ENCODE peak calls at places on chromosomes 12 and 14, in seven cellular contexts. T, H, V, Y, Z, C and K are unnamed samples.

GRCh38 chr12:112353389-112353788 is 28.8 kb downstream of the HECTD4 start:
- DNase-seq in T (no peak), H (no peak), V (no peak), Y (no peak), Z (peak; percentile 10), C (peak; percentile 29), K (no peak)

GRCh38 chr12:46567667-46568066 is 195.1 kb upstream of the SLC38A2 start:
- DNase-seq in T (no peak), H (no peak), V (no peak), Y (no peak), Z (no peak), C (no peak), K (no peak)

GRCh38 chr12:92294676-92295440 is 149.2 kb upstream of the BTG1 start:
- DNase-seq in T (no peak), H (no peak), V (no peak), Y (no peak), Z (peak; percentile 9), C (peak; percentile 17), K (no peak)

GRCh38 chr12:128671528-128672042 is 152.2 kb downstream of the SLC15A4 start:
- DNase-seq in T (no peak), H (no peak), V (no peak), Y (no peak), Z (no peak), C (no peak), K (no peak)

GRCh38 chr12:127681151-127681754 is 585.7 kb upstream of the TMEM132C start:
- DNase-seq in T (no peak), H (no peak), V (no peak), Y (no peak), Z (no peak), C (peak; percentile 18), K (no peak)

GRCh38 chr14:31977001-31977556 is 100.0 kb upstream of the ARHGAP5 start:
- DNase-seq in T (no peak), H (no peak), V (no peak), Y (no peak), Z (no peak), C (no peak), K (no peak)

GRCh38 chr12:110348431-110349059 is 55.0 kb downstream of the ANAPC7 start:
- DNase-seq in T (no peak), H (no peak), V (no peak), Y (no peak), Z (no peak), C (no peak), K (no peak)

GRCh38 chr12:117972341-117972740 is 3.6 kb upstream of the KSR2 start:
- DNase-seq in T (peak; percentile 13), H (no peak), V (no peak), Y (no peak), Z (no peak), C (no peak), K (no peak)

GRCh38 chr12:124030510-124030909 is 57.5 kb downstream of the ZNF664 start:
- DNase-seq in T (no peak), H (peak; percentile 36), V (no peak), Y (no peak), Z (peak; percentile 79), C (peak; percentile 80), K (no peak)

GRCh38 chr12:20377750-20378149 is 9.4 kb downstream of the PDE3A start:
- DNase-seq in T (no peak), H (no peak), V (no peak), Y (no peak), Z (no peak), C (no peak), K (no peak)

GRCh38 chr12:20382117-20382516 is 13.8 kb downstream of the PDE3A start:
- DNase-seq in T (no peak), H (no peak), V (no peak), Y (no peak), Z (no peak), C (no peak), K (no peak)

GRCh38 chr12:20383612-20384011 is 15.3 kb downstream of the PDE3A start:
- DNase-seq in T (no peak), H (no peak), V (no peak), Y (no peak), Z (no peak), C (no peak), K (no peak)
- TF ChIP-seq CTCF in T (no peak), H (peak; percentile 46), V (no peak), Y (no peak), Z (no peak), C (no peak), K (no peak)

GRCh38 chr12:12673296-12673695 is 22.7 kb downstream of the GPR19 start:
- DNase-seq in T (no peak), H (no peak), V (no peak), Y (no peak), Z (no peak), C (no peak), K (no peak)

GRCh38 chr12:12668005-12668404 is 28.0 kb downstream of the GPR19 start:
- DNase-seq in T (no peak), H (no peak), V (no peak), Y (no peak), Z (no peak), C (no peak), K (no peak)

GRCh38 chr12:12676605-12677004 is 19.4 kb downstream of the GPR19 start:
- DNase-seq in T (no peak), H (no peak), V (no peak), Y (no peak), Z (no peak), C (no peak), K (no peak)

DNA sequence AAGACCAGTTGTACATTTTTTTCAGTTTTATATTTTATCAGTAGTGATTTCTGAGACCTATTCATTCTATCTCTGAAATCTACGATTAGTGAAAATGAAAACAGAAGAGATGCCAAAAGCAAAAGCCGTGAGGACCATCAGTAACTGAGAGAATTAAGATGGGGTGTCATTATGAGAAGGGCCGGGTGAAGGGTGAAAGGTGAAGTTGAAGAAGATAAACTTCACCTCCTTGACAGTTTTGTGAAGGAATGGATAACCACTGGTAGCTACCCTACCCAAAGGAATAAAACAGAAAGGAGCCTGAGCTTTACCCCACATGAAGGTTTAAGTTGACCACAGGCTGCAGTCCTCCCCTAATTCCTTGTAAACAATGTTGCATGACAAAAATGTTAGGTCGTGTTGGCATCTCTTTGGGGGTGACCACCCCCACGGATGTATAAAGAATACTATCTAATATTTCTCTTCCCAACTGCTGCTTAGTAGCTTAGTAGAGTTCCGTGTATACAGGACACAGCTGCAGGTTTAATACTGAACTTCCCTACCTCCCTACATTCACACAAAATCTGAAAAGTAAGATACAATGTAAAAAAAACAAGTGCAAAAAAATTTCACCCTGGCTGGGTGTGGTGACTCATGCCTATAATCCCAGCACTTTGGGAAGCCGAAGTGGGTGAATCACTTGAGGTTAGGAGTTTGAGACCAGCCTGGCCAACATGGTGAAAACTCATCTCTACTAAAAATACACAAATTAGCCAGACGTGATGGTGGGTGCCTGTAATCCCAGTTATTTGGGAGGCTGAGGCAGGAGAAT is 23.9 kb downstream of the GPR19 start:
- DNase-seq in T (no peak), H (no peak), V (no peak), Y (no peak), Z (peak; percentile 10), C (peak; percentile 69), K (no peak)
- TF ChIP-seq CTCF in T (no peak), H (no peak), V (no peak), Y (no peak), Z (no peak), C (no peak), K (no peak)

GRCh38 chr12:17016116-17016864 is 410.3 kb upstream of the LMO3 start:
- DNase-seq in T (no peak), H (no peak), V (no peak), Y (no peak), Z (no peak), C (no peak), K (no peak)
- TF ChIP-seq CTCF in T (no peak), H (no peak), V (no peak), Y (no peak), Z (no peak), C (no peak), K (no peak)

DNA sequence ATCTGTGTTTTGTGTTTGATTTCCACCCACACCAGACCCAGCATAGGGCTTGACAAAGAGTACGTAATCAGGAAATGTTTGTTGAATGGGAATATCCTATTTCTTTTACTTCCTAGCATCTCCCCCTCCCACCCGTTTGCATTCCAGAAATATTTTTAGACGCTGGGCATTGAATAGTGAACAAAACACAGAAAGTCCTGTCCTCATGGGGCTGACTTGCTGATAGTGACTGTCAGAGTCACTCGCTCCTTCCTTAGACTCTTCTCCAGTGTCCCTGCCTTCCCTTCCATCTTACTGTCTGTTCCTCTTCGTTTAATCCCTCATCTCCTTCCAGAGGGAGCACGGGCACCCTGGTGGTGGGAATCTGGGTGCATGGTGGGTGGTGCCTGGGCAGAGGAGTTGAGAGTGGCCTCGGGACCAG is 53.6 kb downstream of the SLC25A47 start:
- DNase-seq in T (no peak), H (no peak), V (no peak), Y (no peak), Z (peak; percentile 39), C (no peak), K (peak; percentile 53)
- TF ChIP-seq CTCF in T (no peak), H (peak; percentile 42), V (no peak), Y (peak; percentile 33), Z (peak; percentile 39), C (peak; percentile 56), K (no peak)

DNA sequence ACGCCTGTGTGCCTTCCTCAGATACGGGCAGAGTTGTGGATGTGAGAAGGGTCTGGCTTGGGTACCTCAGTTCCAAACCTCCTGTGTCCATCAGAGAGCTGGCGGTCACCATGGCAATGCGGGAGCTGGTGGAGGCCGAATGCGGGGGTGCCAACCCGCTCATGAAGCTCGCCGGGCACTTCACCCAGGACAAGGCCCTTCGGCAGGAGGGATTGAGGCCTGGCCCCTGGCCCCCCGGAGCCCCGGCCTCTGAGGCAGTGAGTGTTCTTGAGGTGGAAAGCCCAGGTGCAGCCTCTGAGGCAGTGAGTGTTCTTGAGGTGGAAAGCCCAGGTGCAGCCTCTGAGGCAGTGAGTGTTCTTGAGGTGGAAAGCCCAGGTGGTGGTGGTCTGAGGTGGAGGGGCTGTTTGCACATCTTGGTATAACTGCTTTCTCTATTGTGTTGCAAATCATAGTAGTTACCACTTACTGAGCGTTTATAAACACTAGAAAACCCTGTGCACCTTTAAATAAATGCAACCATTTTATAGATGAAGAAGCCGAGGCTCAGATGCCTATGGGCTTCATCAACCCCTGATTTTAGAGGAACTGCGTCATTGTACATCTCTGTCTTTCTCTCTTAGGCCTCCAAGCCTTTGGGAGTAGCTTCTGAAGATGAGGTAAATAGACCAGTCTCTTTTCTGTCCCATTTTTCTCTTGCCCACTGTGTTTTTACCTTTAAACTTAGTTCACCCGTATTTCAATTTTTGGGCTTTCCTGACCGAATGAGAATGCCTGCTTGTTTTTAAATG is 976 bp downstream of the PEX5 start:
- DNase-seq in T (peak; percentile 32), H (peak; percentile 59), V (peak; percentile 68), Y (no peak), Z (peak; percentile 21), C (no peak), K (peak; percentile 14)
- TF ChIP-seq CTCF in T (no peak), H (no peak), V (no peak), Y (no peak), Z (no peak), C (no peak), K (no peak)

GRCh38 chr12:54601841-54602240 is 13.4 kb upstream of the PPP1R1A start:
- DNase-seq in T (no peak), H (peak; percentile 33), V (no peak), Y (no peak), Z (peak; percentile 40), C (no peak), K (no peak)
- TF ChIP-seq CTCF in T (no peak), H (peak; percentile 23), V (no peak), Y (no peak), Z (no peak), C (no peak), K (no peak)

GRCh38 chr12:20731274-20731673 is 36.1 kb downstream of the SLCO1C1 start:
- DNase-seq in T (no peak), H (no peak), V (no peak), Y (no peak), Z (peak; percentile 10), C (no peak), K (no peak)
- TF ChIP-seq CTCF in T (no peak), H (no peak), V (no peak), Y (no peak), Z (no peak), C (no peak), K (no peak)